ENCODE peak calls at places on chromosomes 2 and 18, in seven cellular contexts. A is left lobe of liver; T is EH; H is T-helper 9 cell; F is globus pallidus; W is stimulated activated effector memory CD8-positive, alpha-beta T cell treated with anti-CD3 and anti-CD28 coated beads, Interleukin-12 subunit alpha, Interleukin-12 subunit beta, amount 100 ng/mL, for 72 hours; M is esophagus squamous epithelium. X is an unnamed sample.

GRCh38 chr18:48295586-48296311 is 113.4 kb downstream of the ZBTB7C start:
- DNase-seq in W (no peak), A (no peak), T (peak), H (no peak), F (no peak), M (no peak), X (no peak)

GRCh38 chr2:229714736-229715541 is 584 bp upstream of the DNER start:
- DNase-seq in M (no peak), A (peak), H (no peak), F (peak), W (peak), T (peak), X (peak)

GRCh38 chr2:172736419-172737174 is 952 bp downstream of the RAPGEF4 start:
- DNase-seq in M (no peak), F (no peak), H (no peak), T (no peak), A (no peak), W (no peak), X (no peak)

GRCh38 chr2:209872675-209873074 is 101.0 kb downstream of the UNC80 start:
- DNase-seq in M (no peak), H (no peak), F (peak), T (peak), W (no peak), A (no peak), X (peak)

GRCh38 chr2:129888896-129889295 is 90.6 kb upstream of the RAB6C start:
- DNase-seq in H (no peak), W (no peak), T (peak), F (no peak), M (no peak), A (no peak), X (no peak)

GRCh38 chr2:203733683-203734082 is 27.2 kb downstream of the CD28 start:
- DNase-seq in W (no peak), F (no peak), A (no peak), H (no peak), M (no peak), T (no peak), X (no peak)

GRCh38 chr18:12092398-12093229 is 1.0 kb upstream of the ANKRD62 start:
- DNase-seq in W (no peak), A (peak), T (no peak), M (no peak), H (no peak), F (no peak), X (no peak)

GRCh38 chr2:83364264-83364663 is 1094.8 kb downstream of the SUCLG1 start:
- DNase-seq in W (no peak), A (no peak), F (no peak), M (no peak), T (peak), H (no peak), X (peak)

GRCh38 chr18:56221195-56222065 is 417.0 kb downstream of the TXNL1 start:
- DNase-seq in M (no peak), T (peak), A (no peak), W (no peak), F (no peak), H (no peak), X (no peak)

GRCh38 chr18:31424383-31424988 is 23.1 kb upstream of the DSG3 start:
- DNase-seq in T (peak), M (no peak), F (no peak), A (no peak), H (no peak), W (no peak), X (peak)

GRCh38 chr2:237474931-237475703 is 11.9 kb upstream of the MLPH start:
- DNase-seq in W (peak), M (no peak), F (peak), H (peak), T (peak), A (peak), X (peak)

GRCh38 chr2:137927846-137928245 is 36.4 kb upstream of the HNMT start:
- DNase-seq in H (no peak), M (no peak), W (no peak), A (no peak), F (no peak), T (no peak), X (no peak)

GRCh38 chr2:168490015-168490874 is 34.2 kb downstream of the CERS6 start:
- DNase-seq in M (no peak), H (no peak), T (peak), A (no peak), F (no peak), W (peak), X (peak)

GRCh38 chr18:1213126-1213525 is 308.5 kb downstream of the ADCYAP1 start:
- DNase-seq in H (no peak), M (no peak), A (no peak), T (no peak), F (no peak), W (no peak), X (no peak)

GRCh38 chr18:58768293-58768974 is 96.2 kb upstream of the ZNF532 start:
- DNase-seq in M (no peak), H (peak), W (peak), T (peak), F (peak), A (peak), X (peak)

GRCh38 chr2:112725545-112726457 is 5.0 kb downstream of the NT5DC4 start:
- DNase-seq in T (no peak), H (no peak), W (peak), M (no peak), A (no peak), F (no peak), X (no peak)

GRCh38 chr2:127197475-127198385 is 22.4 kb downstream of the CYP27C1 start:
- DNase-seq in A (peak), M (no peak), W (peak), H (peak), F (no peak), T (peak), X (peak)

GRCh38 chr2:15941970-15942710 is 1.8 kb downstream of the MYCN start:
- DNase-seq in A (no peak), F (peak), W (no peak), H (no peak), T (no peak), M (no peak), X (no peak)

GRCh38 chr2:151762694-151763093 is 28.4 kb upstream of the NEB start:
- DNase-seq in H (no peak), T (peak), F (no peak), M (no peak), W (no peak), A (no peak), X (no peak)

GRCh38 chr18:75875559-75875958 is 448.1 kb upstream of the SMIM21 start:
- DNase-seq in T (no peak), F (no peak), A (no peak), H (no peak), W (no peak), M (no peak), X (no peak)